ENCODE peak calls at places on chromosomes 11 and 22, in seven cellular contexts. One of them, this sample, is unnamed.

GRCh38 chr11:44258190-44258489 is 51.8 kb downstream of the ALX4 start:
- DNase-seq in HepG2: no peak
- DNase-seq in HCT116: no peak
- DNase-seq in H1: no peak
- DNase-seq in GM12878: no peak
- DNase-seq in SK-N-SH: no peak
- DNase-seq in K562: no peak
- DNase-seq in this sample: peak

GRCh38 chr22:31046591-31047226 is 34.4 kb upstream of the SMTN start:
- DNase-seq in SK-N-SH: peak
- DNase-seq in HCT116: no peak
- DNase-seq in GM12878: no peak
- DNase-seq in H1: no peak
- DNase-seq in K562: no peak
- DNase-seq in HepG2: peak
- DNase-seq in this sample: no peak

GRCh38 chr11:113202431-113202830 is 112.0 kb upstream of the TTC12 start:
- DNase-seq in H1: no peak
- DNase-seq in SK-N-SH: no peak
- DNase-seq in GM12878: no peak
- DNase-seq in HepG2: no peak
- DNase-seq in K562: no peak
- DNase-seq in HCT116: no peak
- DNase-seq in this sample: peak

GRCh38 chr11:47004595-47005033 is 68.1 kb downstream of the CSTPP1 start:
- DNase-seq in SK-N-SH: peak
- DNase-seq in HCT116: no peak
- DNase-seq in K562: peak
- DNase-seq in HepG2: peak
- DNase-seq in H1: no peak
- DNase-seq in GM12878: no peak
- DNase-seq in this sample: peak

GRCh38 chr11:81497202-81497804 is 1236.4 kb downstream of the FAM181B start:
- DNase-seq in K562: peak
- DNase-seq in H1: no peak
- DNase-seq in GM12878: no peak
- DNase-seq in SK-N-SH: peak
- DNase-seq in HCT116: peak
- DNase-seq in HepG2: peak
- DNase-seq in this sample: peak

GRCh38 chr22:44003776-44004460 is 20.2 kb upstream of the PARVB start:
- DNase-seq in K562: peak
- DNase-seq in H1: no peak
- DNase-seq in GM12878: no peak
- DNase-seq in HepG2: no peak
- DNase-seq in HCT116: peak
- DNase-seq in SK-N-SH: no peak
- DNase-seq in this sample: no peak

GRCh38 chr11:31237819-31238771 is 131.4 kb downstream of the DCDC1 start:
- DNase-seq in HCT116: no peak
- DNase-seq in K562: no peak
- DNase-seq in SK-N-SH: no peak
- DNase-seq in GM12878: no peak
- DNase-seq in H1: peak
- DNase-seq in HepG2: no peak
- DNase-seq in this sample: no peak

GRCh38 chr11:3959015-3959917 is 103.8 kb downstream of the STIM1 start:
- DNase-seq in HCT116: no peak
- DNase-seq in K562: peak
- DNase-seq in SK-N-SH: no peak
- DNase-seq in H1: no peak
- DNase-seq in HepG2: peak
- DNase-seq in GM12878: no peak
- DNase-seq in this sample: no peak

GRCh38 chr22:29458551-29458950 is 20.2 kb downstream of the RFPL1 start:
- DNase-seq in GM12878: no peak
- DNase-seq in SK-N-SH: no peak
- DNase-seq in K562: no peak
- DNase-seq in HCT116: no peak
- DNase-seq in HepG2: no peak
- DNase-seq in H1: no peak
- DNase-seq in this sample: no peak

GRCh38 chr11:34825670-34826383 is 90.4 kb downstream of the APIP start:
- DNase-seq in H1: no peak
- DNase-seq in HepG2: peak
- DNase-seq in SK-N-SH: no peak
- DNase-seq in GM12878: no peak
- DNase-seq in HCT116: peak
- DNase-seq in K562: no peak
- DNase-seq in this sample: peak

GRCh38 chr22:49236541-49237075 is 591.1 kb downstream of the BRD1 start:
- DNase-seq in SK-N-SH: no peak
- DNase-seq in H1: no peak
- DNase-seq in GM12878: no peak
- DNase-seq in K562: no peak
- DNase-seq in HCT116: no peak
- DNase-seq in HepG2: no peak
- DNase-seq in this sample: no peak

GRCh38 chr11:76049506-76049905 is 156.8 kb downstream of the WNT11 start:
- DNase-seq in SK-N-SH: no peak
- DNase-seq in HepG2: no peak
- DNase-seq in H1: no peak
- DNase-seq in K562: no peak
- DNase-seq in GM12878: no peak
- DNase-seq in HCT116: no peak
- DNase-seq in this sample: no peak

GRCh38 chr11:72001834-72002591 is 3.3 kb downstream of the IL18BP start:
- DNase-seq in GM12878: no peak
- DNase-seq in SK-N-SH: no peak
- DNase-seq in H1: no peak
- DNase-seq in HCT116: no peak
- DNase-seq in K562: no peak
- DNase-seq in HepG2: no peak
- DNase-seq in this sample: no peak

GRCh38 chr11:82902086-82902485 is 550 bp downstream of the DDIAS start:
- DNase-seq in GM12878: no peak
- DNase-seq in HCT116: no peak
- DNase-seq in HepG2: no peak
- DNase-seq in H1: no peak
- DNase-seq in SK-N-SH: no peak
- DNase-seq in K562: peak
- DNase-seq in this sample: no peak

GRCh38 chr11:66157182-66157864 is 87.3 kb downstream of the PACS1 start:
- DNase-seq in HepG2: no peak
- DNase-seq in H1: no peak
- DNase-seq in K562: no peak
- DNase-seq in GM12878: no peak
- DNase-seq in SK-N-SH: no peak
- DNase-seq in HCT116: no peak
- DNase-seq in this sample: no peak

GRCh38 chr11:45918331-45918941 is 759 bp upstream of the PEX16 start:
- DNase-seq in H1: no peak
- DNase-seq in GM12878: no peak
- DNase-seq in HepG2: peak
- DNase-seq in HCT116: no peak
- DNase-seq in K562: peak
- DNase-seq in SK-N-SH: peak
- DNase-seq in this sample: peak

GRCh38 chr11:119607726-119608125 is 121.3 kb downstream of the NECTIN1 start:
- DNase-seq in K562: no peak
- DNase-seq in HepG2: no peak
- DNase-seq in GM12878: no peak
- DNase-seq in H1: no peak
- DNase-seq in HCT116: no peak
- DNase-seq in SK-N-SH: no peak
- DNase-seq in this sample: no peak

GRCh38 chr11:102447193-102447592 is 5.4 kb downstream of the TMEM123 start:
- DNase-seq in SK-N-SH: no peak
- DNase-seq in K562: no peak
- DNase-seq in H1: no peak
- DNase-seq in HCT116: no peak
- DNase-seq in GM12878: no peak
- DNase-seq in HepG2: no peak
- DNase-seq in this sample: no peak

GRCh38 chr11:14356342-14356741 is 2.6 kb downstream of the RRAS2 start:
- DNase-seq in HepG2: no peak
- DNase-seq in SK-N-SH: no peak
- DNase-seq in GM12878: no peak
- DNase-seq in HCT116: no peak
- DNase-seq in K562: no peak
- DNase-seq in H1: no peak
- DNase-seq in this sample: no peak

GRCh38 chr22:46914916-46915894 is 152.8 kb downstream of the TBC1D22A start:
- DNase-seq in HepG2: no peak
- DNase-seq in HCT116: no peak
- DNase-seq in K562: no peak
- DNase-seq in H1: no peak
- DNase-seq in GM12878: no peak
- DNase-seq in SK-N-SH: no peak
- DNase-seq in this sample: no peak

GRCh38 chr22:46918197-46918596 is 155.7 kb downstream of the TBC1D22A start:
- DNase-seq in HCT116: no peak
- DNase-seq in HepG2: no peak
- DNase-seq in K562: no peak
- DNase-seq in GM12878: no peak
- DNase-seq in SK-N-SH: no peak
- DNase-seq in H1: no peak
- DNase-seq in this sample: no peak

GRCh38 chr22:46917702-46918101 is 155.3 kb downstream of the TBC1D22A start:
- DNase-seq in K562: no peak
- DNase-seq in H1: no peak
- DNase-seq in SK-N-SH: no peak
- DNase-seq in GM12878: no peak
- DNase-seq in HCT116: no peak
- DNase-seq in HepG2: no peak
- DNase-seq in this sample: no peak

GRCh38 chr22:46915978-46916730 is 153.7 kb downstream of the TBC1D22A start:
- DNase-seq in H1: no peak
- DNase-seq in HepG2: no peak
- DNase-seq in HCT116: no peak
- DNase-seq in SK-N-SH: no peak
- DNase-seq in GM12878: no peak
- DNase-seq in K562: no peak
- DNase-seq in this sample: no peak

GRCh38 chr22:46916886-46917625 is 154.6 kb downstream of the TBC1D22A start:
- DNase-seq in GM12878: no peak
- DNase-seq in HCT116: no peak
- DNase-seq in H1: no peak
- DNase-seq in K562: no peak
- DNase-seq in SK-N-SH: no peak
- DNase-seq in HepG2: no peak
- DNase-seq in this sample: no peak
- TF ChIP-seq JUND in GM12878: no peak
- TF ChIP-seq JUND in HCT116: no peak
- TF ChIP-seq JUND in H1: no peak
- TF ChIP-seq JUND in K562: no peak
- TF ChIP-seq JUND in SK-N-SH: no peak
- TF ChIP-seq JUND in HepG2: no peak
- TF ChIP-seq JUND in this sample: no peak

DNA sequence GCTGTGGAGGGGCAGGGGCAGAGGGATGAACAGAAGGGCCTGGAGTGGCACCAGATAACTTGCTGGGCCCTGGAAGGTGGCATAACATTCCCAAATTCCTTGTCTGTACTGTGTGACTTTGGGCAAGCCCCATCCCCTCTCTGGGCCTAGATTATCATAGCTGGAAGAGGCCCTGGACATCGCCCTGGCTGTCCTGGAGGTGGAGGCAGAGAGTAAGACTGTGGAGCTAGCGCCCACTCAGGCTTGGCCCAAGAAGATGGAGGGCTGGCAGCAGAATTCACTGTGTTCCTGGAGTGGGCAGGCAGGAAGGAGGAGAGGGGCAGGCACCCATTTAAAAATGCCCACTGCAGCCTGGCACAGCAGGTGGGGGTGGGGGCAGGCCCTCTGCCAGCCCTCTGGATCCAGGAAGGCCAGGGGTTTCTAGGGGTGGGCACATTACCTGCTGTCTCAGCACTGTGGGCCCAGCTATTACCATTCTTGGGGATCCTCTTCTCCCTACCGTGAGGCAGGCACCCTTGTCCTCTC is 22.6 kb downstream of the ARHGEF17 start:
- DNase-seq in HepG2: peak
- DNase-seq in GM12878: no peak
- DNase-seq in K562: peak
- DNase-seq in HCT116: no peak
- DNase-seq in SK-N-SH: peak
- DNase-seq in H1: no peak
- DNase-seq in this sample: peak
- TF ChIP-seq JUND in HepG2: no peak
- TF ChIP-seq JUND in GM12878: no peak
- TF ChIP-seq JUND in K562: no peak
- TF ChIP-seq JUND in HCT116: no peak
- TF ChIP-seq JUND in SK-N-SH: no peak
- TF ChIP-seq JUND in H1: no peak
- TF ChIP-seq JUND in this sample: no peak

GRCh38 chr22:26972281-26972680 is 314.9 kb downstream of the MIAT start:
- DNase-seq in HCT116: no peak
- DNase-seq in H1: no peak
- DNase-seq in HepG2: no peak
- DNase-seq in K562: no peak
- DNase-seq in GM12878: no peak
- DNase-seq in SK-N-SH: no peak
- DNase-seq in this sample: no peak
- TF ChIP-seq JUND in HCT116: no peak
- TF ChIP-seq JUND in H1: no peak
- TF ChIP-seq JUND in HepG2: no peak
- TF ChIP-seq JUND in K562: no peak
- TF ChIP-seq JUND in GM12878: no peak
- TF ChIP-seq JUND in SK-N-SH: no peak
- TF ChIP-seq JUND in this sample: no peak

GRCh38 chr11:2885676-2886081 is at the start of gene CDKN1C:
- DNase-seq in HCT116: peak
- DNase-seq in K562: peak
- DNase-seq in H1: peak
- DNase-seq in HepG2: no peak
- DNase-seq in GM12878: no peak
- DNase-seq in SK-N-SH: peak
- DNase-seq in this sample: peak
- TF ChIP-seq JUND in HCT116: no peak
- TF ChIP-seq JUND in K562: no peak
- TF ChIP-seq JUND in H1: no peak
- TF ChIP-seq JUND in HepG2: no peak
- TF ChIP-seq JUND in GM12878: no peak
- TF ChIP-seq JUND in SK-N-SH: no peak
- TF ChIP-seq JUND in this sample: no peak

DNA sequence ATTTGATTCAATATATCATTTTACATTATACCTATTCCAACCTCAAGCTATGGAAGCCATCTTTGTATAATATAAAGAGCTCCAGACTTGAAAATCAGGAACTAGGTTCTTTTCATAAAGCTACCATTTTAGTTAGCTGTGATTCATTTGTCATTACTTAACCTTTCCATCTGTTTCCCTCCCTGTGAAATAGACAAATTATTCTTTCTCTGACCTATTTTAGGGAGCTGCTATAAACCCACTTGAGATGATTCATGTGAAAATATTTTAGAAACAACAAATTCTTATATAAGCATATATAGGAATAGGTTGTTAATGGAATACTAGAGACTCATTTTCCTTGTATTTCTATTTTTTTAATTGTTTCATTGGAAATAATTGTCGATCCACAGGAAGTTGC is 1012.1 kb downstream of the OPCML start:
- DNase-seq in GM12878: no peak
- DNase-seq in HCT116: no peak
- DNase-seq in SK-N-SH: no peak
- DNase-seq in HepG2: no peak
- DNase-seq in K562: no peak
- DNase-seq in H1: no peak
- DNase-seq in this sample: no peak
- TF ChIP-seq JUND in GM12878: no peak
- TF ChIP-seq JUND in HCT116: no peak
- TF ChIP-seq JUND in SK-N-SH: no peak
- TF ChIP-seq JUND in HepG2: no peak
- TF ChIP-seq JUND in K562: no peak
- TF ChIP-seq JUND in H1: no peak
- TF ChIP-seq JUND in this sample: no peak